ENCODE peak calls at places on chromosomes 4 and X, in five cellular contexts. N is AG04450, Q is astrocyte of the spinal cord, S is RPMI8226, H is HCEC 1CT. C is an unnamed sample.

GRCh38 chr4:23819041-23819511 is 70.8 kb downstream of the PPARGC1A start:
- DNase-seq in N (no peak), Q (peak), S (no peak), H (peak), C (no peak)

GRCh38 chrX:153684447-153685178 is 3.1 kb upstream of the SLC6A8 start:
- DNase-seq in N (no peak), Q (no peak), S (no peak), H (no peak), C (no peak)

GRCh38 chrX:145405012-145405411 is 157.7 kb downstream of the SPANXN1 start:
- DNase-seq in N (no peak), Q (peak), S (peak), H (no peak), C (no peak)

GRCh38 chr4:37635155-37635554 is 51.0 kb downstream of the RELL1 start:
- DNase-seq in N (no peak), Q (no peak), S (no peak), H (no peak), C (no peak)

GRCh38 chr4:56575820-56576429 is 70.3 kb downstream of the ARL9 start:
- DNase-seq in N (peak), Q (peak), S (no peak), H (peak), C (no peak)

GRCh38 chrX:18424482-18425198 is 768 bp upstream of the CDKL5 start:
- DNase-seq in N (peak), Q (peak), S (peak), H (peak), C (no peak)

GRCh38 chr4:180314972-180315371 is 1928.2 kb upstream of the TENM3 start:
- DNase-seq in N (no peak), Q (no peak), S (peak), H (no peak), C (no peak)

GRCh38 chrX:49166914-49167739 is 4.6 kb downstream of the MAGIX start:
- DNase-seq in N (no peak), Q (peak), S (peak), H (peak), C (no peak)

GRCh38 chr4:20297246-20297645 is 45.5 kb downstream of the SLIT2 start:
- DNase-seq in N (no peak), Q (no peak), S (no peak), H (no peak), C (no peak)

C was measured in mesothelial cell of epicardium.